ENCODE peak calls at places on chromosomes 13 and 19, in eight cellular contexts. T is heart left ventricle, H is esophagus squamous epithelium, L is A549, K is transverse colon, J is breast epithelium, M is tibial nerve, D is testis. S is an unnamed sample. For H3K4me1, the result is how much of the 10 kb centered on the place peaks cover.

GRCh38 chr19:49017666-49018351 is 918 bp upstream of the LHB start:
- DNase-seq in L (no peak), D (peak), H (no peak), K (peak), J (no peak), M (no peak), T (peak), S (no peak)

GRCh38 chr19:33381101-33381500 is 7.6 kb downstream of the CEBPG start:
- DNase-seq in H (no peak), D (no peak), L (no peak), J (no peak), M (no peak), T (no peak), K (no peak), S (no peak)

GRCh38 chr13:31627097-31627496 is 112.2 kb upstream of the RXFP2 start:
- DNase-seq in T (no peak), J (no peak), H (no peak), K (no peak), L (no peak), D (no peak), M (no peak), S (no peak)

GRCh38 chr19:40811478-40812341 is 12.7 kb downstream of the EGLN2 start:
- DNase-seq in K (no peak), D (no peak), T (no peak), L (no peak), M (no peak), J (no peak), H (no peak), S (no peak)

GRCh38 chr19:57850553-57851017 is 926 bp downstream of the ZNF587 start:
- DNase-seq in D (no peak), K (peak), H (no peak), J (no peak), M (no peak), T (no peak), L (peak), S (peak)

GRCh38 chr19:34484328-34484727 is 2.8 kb downstream of the WTIP start:
- DNase-seq in H (no peak), J (no peak), L (no peak), D (no peak), K (no peak), M (no peak), T (peak), S (no peak)

GRCh38 chr13:22130254-22130653 is 459.4 kb downstream of the FGF9 start:
- DNase-seq in K (no peak), T (no peak), J (no peak), L (no peak), D (no peak), H (no peak), M (no peak), S (no peak)

GRCh38 chr13:38686635-38687245 is at the start of gene FREM2:
- DNase-seq in J (peak), T (no peak), L (peak), K (peak), M (no peak), H (no peak), D (peak), S (peak)

GRCh38 chr13:104984296-104984818 is 1551.1 kb downstream of the EFNB2 start:
- DNase-seq in D (peak), H (no peak), J (no peak), K (no peak), T (peak), L (no peak), M (peak), S (no peak)

GRCh38 chr13:81302677-81303076 is 961.8 kb upstream of the SPRY2 start:
- DNase-seq in D (no peak), J (no peak), H (no peak), M (no peak), T (no peak), K (no peak), L (no peak), S (no peak)

GRCh38 chr13:39324806-39325311 is 278.1 kb downstream of the LHFPL6 start:
- DNase-seq in H (no peak), M (no peak), J (no peak), K (no peak), T (no peak), L (no peak), D (no peak), S (no peak)

GRCh38 chr19:16042533-16043085 is 33.7 kb upstream of the TPM4 start:
- DNase-seq in H (no peak), M (no peak), T (no peak), D (no peak), K (no peak), L (no peak), J (no peak), S (no peak)

GRCh38 chr13:110114351-110114750 is 192.6 kb downstream of the COL4A1 start:
- DNase-seq in T (no peak), K (no peak), M (no peak), L (no peak), D (no peak), H (no peak), J (no peak), S (no peak)

GRCh38 chr19:13938361-13939027 is at the start of gene PODNL1:
- DNase-seq in J (peak), L (no peak), H (no peak), T (no peak), D (no peak), K (no peak), M (peak), S (no peak)

GRCh38 chr13:60990032-60990733 is 425.5 kb downstream of the PCDH20 start:
- DNase-seq in T (no peak), D (no peak), M (no peak), L (peak), J (no peak), H (no peak), K (no peak), S (no peak)

GRCh38 chr19:1093811-1094553 is 1.2 kb downstream of the POLR2E start:
- DNase-seq in M (no peak), L (no peak), D (no peak), J (no peak), T (no peak), K (no peak), H (no peak), S (no peak)

GRCh38 chr19:1089891-1090290 is 5.3 kb downstream of the POLR2E start:
- DNase-seq in D (no peak), T (no peak), H (no peak), K (no peak), L (no peak), J (no peak), M (no peak), S (no peak)

GRCh38 chr19:1093330-1093729 is 1.8 kb downstream of the POLR2E start:
- DNase-seq in K (no peak), J (no peak), H (no peak), M (no peak), T (no peak), D (no peak), L (no peak), S (no peak)

GRCh38 chr19:1090731-1091543 is 4.2 kb downstream of the POLR2E start:
- DNase-seq in H (no peak), K (no peak), L (no peak), J (no peak), T (no peak), M (no peak), D (no peak), S (no peak)

DNA sequence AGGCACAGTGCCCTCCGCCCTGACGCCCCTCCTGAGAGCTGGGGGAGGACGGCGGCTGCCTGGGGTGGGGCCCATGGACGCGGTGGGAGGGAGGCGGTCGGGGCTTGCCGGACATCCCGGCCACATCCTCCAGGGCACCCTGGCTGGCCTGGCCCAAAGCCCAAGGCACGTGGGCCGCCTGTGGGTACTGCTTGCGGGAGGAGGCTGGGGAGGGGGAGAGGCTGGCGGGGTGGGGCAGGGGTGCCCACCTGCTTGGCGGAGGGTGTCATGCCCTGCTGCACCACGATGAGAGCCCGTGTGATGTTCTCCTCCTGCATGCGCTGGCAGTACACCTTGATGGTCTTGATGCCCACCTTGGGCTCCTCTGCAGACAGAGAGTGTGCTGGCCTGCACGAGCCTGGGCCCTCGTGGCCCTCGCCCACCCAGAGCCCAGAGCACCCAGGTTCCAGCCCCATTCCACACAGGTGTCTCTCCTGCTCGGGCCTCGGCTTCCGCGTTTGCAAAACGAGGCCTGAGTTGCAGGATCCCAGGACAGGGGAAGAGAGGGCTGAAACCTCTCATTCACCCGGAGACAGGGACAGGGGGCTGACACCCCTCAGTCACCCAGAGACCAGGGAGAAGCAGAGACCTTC is 3.5 kb downstream of the POLR2E start:
- DNase-seq in D (no peak), J (no peak), M (no peak), T (no peak), L (no peak), H (no peak), K (no peak), S (no peak)
- TF ChIP-seq POLR2A in D (no peak), J (no peak), M (no peak), T (no peak), L (no peak), H (no peak), K (no peak), S (no peak)

GRCh38 chr19:3186891-3187661 is 1.3 kb downstream of the NCLN start:
- DNase-seq in K (peak), T (no peak), J (no peak), D (no peak), H (no peak), L (no peak), M (no peak), S (no peak)

GRCh38 chr19:3186377-3186688 is 603 bp downstream of the NCLN start:
- DNase-seq in D (no peak), T (no peak), H (no peak), K (no peak), L (no peak), M (no peak), J (no peak), S (no peak)

GRCh38 chr19:3185482-3186376 is at the start of gene NCLN:
- DNase-seq in J (peak), L (peak), D (peak), T (peak), H (peak), K (peak), M (peak), S (peak)

GRCh38 chr19:3184847-3185481 is 766 bp upstream of the NCLN start:
- DNase-seq in H (peak), L (no peak), T (peak), J (peak), K (peak), M (peak), D (peak), S (peak)

GRCh38 chr19:3183721-3184641 is 1.7 kb upstream of the NCLN start:
- DNase-seq in J (no peak), H (no peak), T (no peak), L (no peak), K (no peak), M (no peak), D (no peak), S (no peak)
- H3K4me1 ChIP-seq in J (under half), H (under half), T (under half), L (under half), K (under half), M (under half), D (under half), S (under half)

DNA sequence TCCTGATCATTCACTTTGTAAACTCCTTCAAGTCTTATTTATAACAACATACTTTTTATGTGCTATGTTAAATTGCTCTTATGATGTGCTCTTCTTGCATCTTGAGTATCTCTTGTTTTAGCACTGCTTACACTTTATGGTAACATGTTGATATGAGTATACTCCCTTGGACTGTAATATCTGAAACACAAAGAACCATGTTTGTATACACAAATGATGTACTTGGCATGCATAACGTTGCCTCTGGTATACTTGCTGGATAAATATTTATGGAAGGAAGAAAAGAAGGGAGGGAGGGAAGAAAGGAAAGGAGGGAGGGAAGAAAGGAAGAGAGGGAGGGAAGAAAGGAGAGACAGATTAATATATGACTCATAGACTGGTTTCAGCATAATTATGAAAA is 333.2 kb downstream of the PCDH9 start:
- DNase-seq in L (no peak), D (no peak), T (no peak), M (no peak), K (no peak), J (no peak), H (no peak), S (no peak)
- TF ChIP-seq POLR2A in L (no peak), D (no peak), T (no peak), M (no peak), K (no peak), J (no peak), H (no peak), S (no peak)

DNA sequence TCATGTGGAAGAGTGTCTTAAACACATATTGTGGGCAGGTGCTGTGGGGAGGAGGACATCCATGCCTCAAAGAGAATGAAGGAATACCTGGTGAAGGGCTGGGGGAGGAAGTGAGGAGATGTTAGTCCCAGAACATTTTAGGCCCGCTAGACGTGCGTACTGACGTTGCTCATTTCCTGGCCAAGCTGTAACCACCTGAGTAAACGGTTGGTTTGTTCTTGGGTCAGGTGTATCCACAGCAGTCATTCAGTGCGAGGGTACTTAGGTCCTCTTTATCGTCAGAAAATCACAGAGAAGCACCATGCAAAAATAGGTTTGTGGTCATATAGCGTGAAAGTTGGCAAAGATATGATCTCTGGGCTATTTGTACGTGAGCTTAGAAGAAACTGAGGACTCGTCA is 51.8 kb downstream of the ARHGEF7 start:
- DNase-seq in J (no peak), H (no peak), K (no peak), T (no peak), D (no peak), L (no peak), M (no peak), S (no peak)
- H3K4me1 ChIP-seq in J (under half), H (under half), K (under half), T (under half), D (under half), L (under half), M (under half), S (under half)